ENCODE peak calls at places on chromosomes 11 and 22, in six cellular contexts. U, H, T, N, I and B are unnamed samples.

GRCh38 chr11:124825876-124826275 is 25.7 kb upstream of the MSANTD2 start:
- DNase-seq in T (no peak), N (no peak), U (no peak), I (no peak), H (no peak), B (no peak)

GRCh38 chr11:10304495-10305261 is at the start of gene ADM:
- DNase-seq in I (no peak), T (peak), U (no peak), H (peak), N (no peak), B (peak)

GRCh38 chr11:65852508-65853248 is 5.3 kb downstream of the CFL1 start:
- DNase-seq in I (no peak), N (no peak), U (no peak), H (no peak), T (no peak), B (peak)

GRCh38 chr11:94452988-94453387 is 40.7 kb downstream of the MRE11 start:
- DNase-seq in I (no peak), U (no peak), N (no peak), H (no peak), T (no peak), B (no peak)

GRCh38 chr11:44269369-44270351 is 40.3 kb downstream of the ALX4 start:
- DNase-seq in T (no peak), H (no peak), U (no peak), N (peak), I (no peak), B (peak)

GRCh38 chr11:116535954-116536353 is 236.8 kb downstream of the BUD13 start:
- DNase-seq in H (no peak), T (no peak), I (no peak), U (no peak), N (no peak), B (no peak)

GRCh38 chr11:115498354-115498753 is 5.9 kb downstream of the CADM1 start:
- DNase-seq in N (no peak), T (no peak), U (no peak), I (no peak), H (no peak), B (no peak)

GRCh38 chr11:83866655-83867054 is 580.5 kb upstream of the CCDC90B start:
- DNase-seq in U (no peak), H (no peak), N (no peak), I (no peak), T (no peak), B (no peak)

GRCh38 chr11:3043315-3043871 is 13.8 kb downstream of the CARS1 start:
- DNase-seq in T (no peak), H (no peak), U (no peak), N (peak), I (no peak), B (peak)

GRCh38 chr11:28457481-28458145 is 349.4 kb downstream of the METTL15 start:
- DNase-seq in N (no peak), I (no peak), U (no peak), T (no peak), H (no peak), B (no peak)

GRCh38 chr11:68014966-68015447 is 4.9 kb downstream of the ALDH3B1 start:
- DNase-seq in N (no peak), I (no peak), H (no peak), U (no peak), T (no peak), B (no peak)

GRCh38 chr11:39190751-39191150 is 2268.7 kb downstream of the LRRC4C start:
- DNase-seq in U (no peak), H (no peak), T (no peak), N (no peak), I (no peak), B (no peak)

GRCh38 chr11:43952401-43953342 is 10.2 kb downstream of the C11orf96 start:
- DNase-seq in I (no peak), H (no peak), U (no peak), T (no peak), N (no peak), B (no peak)

GRCh38 chr11:1546077-1546535 is 26.0 kb downstream of the DUSP8 start:
- DNase-seq in H (no peak), I (no peak), T (no peak), U (no peak), N (no peak), B (no peak)

GRCh38 chr22:27032121-27032761 is 374.9 kb downstream of the MIAT start:
- DNase-seq in N (no peak), T (peak), U (no peak), I (no peak), H (no peak), B (no peak)

GRCh38 chr11:95076416-95076815 is 9.7 kb downstream of the SRSF8 start:
- DNase-seq in T (no peak), H (peak), N (peak), U (no peak), I (no peak), B (no peak)

GRCh38 chr11:65856689-65857499 is 1.1 kb downstream of the CFL1 start:
- DNase-seq in I (peak), T (peak), H (no peak), N (peak), U (peak), B (peak)

GRCh38 chr22:43060213-43060612 is 29.0 kb downstream of the TTLL1 start:
- DNase-seq in N (no peak), T (peak), I (no peak), H (no peak), U (no peak), B (no peak)

GRCh38 chr22:38873469-38874411 is 1.7 kb upstream of the CBX6 start:
- DNase-seq in N (no peak), U (no peak), H (no peak), T (peak), I (peak), B (no peak)

GRCh38 chr11:16891964-16892363 is 122.2 kb downstream of the PLEKHA7 start:
- DNase-seq in H (peak), U (no peak), T (no peak), I (no peak), N (peak), B (no peak)

GRCh38 chr11:84522331-84522730 is 1104.8 kb downstream of the DLG2 start:
- DNase-seq in H (peak), N (peak), I (no peak), U (no peak), T (no peak), B (no peak)

GRCh38 chr22:41987276-41987675 is 11.3 kb upstream of the WBP2NL start:
- DNase-seq in U (no peak), H (no peak), I (no peak), N (no peak), T (no peak), B (peak)

GRCh38 chr11:125871391-125872137 is 15.9 kb upstream of the HYLS1 start:
- DNase-seq in I (no peak), T (peak), N (peak), H (no peak), U (no peak), B (no peak)

GRCh38 chr11:78654866-78655265 is 80.2 kb upstream of the NARS2 start:
- DNase-seq in N (no peak), H (no peak), U (no peak), I (no peak), T (no peak), B (no peak)

GRCh38 chr11:57903441-57904123 is 120.1 kb upstream of the OR9Q1 start:
- DNase-seq in H (no peak), N (no peak), U (no peak), I (peak), T (no peak), B (no peak)

GRCh38 chr11:16925495-16926065 is 88.6 kb downstream of the PLEKHA7 start:
- DNase-seq in U (no peak), H (no peak), T (peak), I (no peak), N (peak), B (peak)

GRCh38 chr22:38798496-38798895 is 4.6 kb upstream of the DNAL4 start:
- DNase-seq in I (no peak), U (no peak), N (no peak), T (no peak), H (no peak), B (no peak)